ENCODE peak calls at places on chromosomes 3 and 15, in six cellular contexts. Z is choroid plexus epithelial cell, X is fibroblast of lung, M is left ventricle myocardium inferior, W is thoracic aorta, F is ovary. B is an unnamed sample.
A peak's percentile ranks its signal among the peaks of the same experiment; 100 is the strongest.

GRCh38 chr3:152696962-152697361 is 138.0 kb upstream of the P2RY1 start:
- DNase-seq in F (no peak), X (no peak), W (no peak), M (no peak), Z (no peak), B (no peak)

GRCh38 chr3:159726231-159726964 is 262.2 kb upstream of the IL12A start:
- DNase-seq in F (no peak), Z (peak; percentile 54), M (no peak), X (no peak), W (no peak), B (no peak)

GRCh38 chr15:98649996-98650870 is 1.9 kb downstream of the IGF1R start:
- DNase-seq in M (peak; percentile 54), W (no peak), X (peak; percentile 55), Z (peak; percentile 26), F (peak; percentile 65), B (no peak)

GRCh38 chr3:125512135-125512920 is 7.7 kb downstream of the SNX4 start:
- DNase-seq in W (no peak), F (no peak), X (peak; percentile 43), Z (peak; percentile 65), M (no peak), B (no peak)

GRCh38 chr3:184815046-184815930 is 3.3 kb downstream of the VPS8 start:
- DNase-seq in X (peak; percentile 91), Z (peak; percentile 89), F (no peak), M (no peak), W (no peak), B (peak; percentile 37)

GRCh38 chr3:101261506-101261905 is 58.9 kb downstream of the IMPG2 start:
- DNase-seq in W (no peak), M (no peak), Z (peak; percentile 47), X (peak; percentile 22), F (no peak), B (peak; percentile 55)

GRCh38 chr15:54099010-54099409 is 120.8 kb downstream of the UNC13C start:
- DNase-seq in Z (no peak), X (no peak), F (no peak), W (no peak), M (no peak), B (no peak)

GRCh38 chr3:33453331-33453761 is 13.1 kb upstream of the UBP1 start:
- DNase-seq in M (no peak), W (no peak), X (no peak), F (no peak), Z (no peak), B (no peak)

GRCh38 chr3:111246967-111247760 is 175.5 kb downstream of the NECTIN3 start:
- DNase-seq in X (peak; percentile 33), Z (peak; percentile 95), F (no peak), M (no peak), W (no peak), B (peak; percentile 83)

GRCh38 chr3:73813291-73813977 is 188.7 kb upstream of the PDZRN3 start:
- DNase-seq in F (no peak), X (peak; percentile 73), Z (peak; percentile 63), W (no peak), M (no peak), B (no peak)

GRCh38 chr15:66842710-66843441 is 140.8 kb downstream of the SMAD6 start:
- DNase-seq in M (peak; percentile 80), X (peak; percentile 87), F (peak; percentile 84), W (peak; percentile 46), Z (peak; percentile 81), B (no peak)

GRCh38 chr15:51367322-51367976 is 26.0 kb downstream of the GLDN start:
- DNase-seq in X (no peak), W (no peak), Z (peak; percentile 13), M (no peak), F (no peak), B (no peak)

GRCh38 chr3:189498995-189499704 is 132.0 kb upstream of the TP63 start:
- DNase-seq in F (no peak), Z (no peak), W (no peak), M (no peak), X (no peak), B (no peak)

GRCh38 chr15:98853593-98854420 is 153.8 kb downstream of the PGPEP1L start:
- DNase-seq in M (no peak), W (no peak), X (peak; percentile 46), Z (peak; percentile 32), F (no peak), B (no peak)

GRCh38 chr3:30554317-30554690 is 52.1 kb upstream of the TGFBR2 start:
- DNase-seq in Z (no peak), M (no peak), X (no peak), W (no peak), F (no peak), B (no peak)

GRCh38 chr15:26200427-26200826 is 337.3 kb upstream of the ATP10A start:
- DNase-seq in W (no peak), Z (no peak), M (no peak), X (no peak), F (no peak), B (no peak)

GRCh38 chr3:108047987-108048386 is 42.8 kb downstream of the CD47 start:
- DNase-seq in M (no peak), X (no peak), F (no peak), W (no peak), Z (no peak), B (no peak)

GRCh38 chr3:63625161-63625560 is 27.3 kb upstream of the SNTN start:
- DNase-seq in X (peak; percentile 68), M (no peak), Z (peak; percentile 82), W (no peak), F (no peak), B (peak; percentile 84)

GRCh38 chr3:105293441-105293840 is 73.3 kb upstream of the ALCAM start:
- DNase-seq in W (no peak), F (no peak), M (no peak), Z (no peak), X (no peak), B (no peak)

GRCh38 chr3:100001514-100002270 is 112.6 kb downstream of the FILIP1L start:
- DNase-seq in W (no peak), X (no peak), M (no peak), Z (no peak), F (no peak), B (no peak)

GRCh38 chr3:99997293-99997692 is 117.0 kb downstream of the FILIP1L start:
- DNase-seq in F (no peak), W (no peak), M (no peak), X (no peak), Z (no peak), B (no peak)

GRCh38 chr3:100001083-100001482 is 113.2 kb downstream of the FILIP1L start:
- DNase-seq in Z (no peak), W (no peak), M (no peak), X (no peak), F (no peak), B (no peak)

GRCh38 chr3:100002599-100003350 is 111.5 kb downstream of the FILIP1L start:
- DNase-seq in W (no peak), M (no peak), X (peak; percentile 74), F (no peak), Z (peak; percentile 86), B (peak; percentile 82)

DNA sequence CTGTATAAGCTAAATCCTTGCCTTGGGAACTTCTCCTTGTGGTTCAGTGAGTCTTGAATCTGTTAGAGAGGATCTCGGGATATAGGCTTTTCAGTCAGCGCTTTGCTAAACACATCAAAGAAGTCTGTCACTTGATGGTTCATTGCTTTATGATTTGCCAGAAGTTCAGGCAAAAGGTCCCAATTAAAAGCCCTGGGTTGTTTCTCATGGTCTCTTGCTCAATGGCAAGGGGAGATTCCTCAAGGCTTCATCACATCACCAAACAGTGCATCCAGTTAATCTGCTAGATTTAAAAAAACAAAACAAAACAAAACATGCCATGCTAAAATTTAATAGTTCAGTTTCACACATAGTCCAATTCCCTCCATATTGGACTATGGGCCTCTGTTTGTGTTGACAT is 114.8 kb downstream of the FILIP1L start:
- DNase-seq in M (no peak), Z (peak; percentile 24), X (peak; percentile 11), F (no peak), W (no peak), B (peak; percentile 45)
- TF ChIP-seq CTCF in M (no peak), Z (no peak), X (no peak), F (no peak), W (no peak), B (no peak)

GRCh38 chr3:41202834-41203345 is 3.6 kb downstream of the CTNNB1 start:
- DNase-seq in F (no peak), X (peak; percentile 70), Z (peak; percentile 69), M (no peak), W (no peak), B (peak; percentile 7)

GRCh38 chr3:41205591-41205990 is 6.3 kb downstream of the CTNNB1 start:
- DNase-seq in W (no peak), X (no peak), F (no peak), M (no peak), Z (no peak), B (no peak)

GRCh38 chr3:41207355-41207754 is 8.1 kb downstream of the CTNNB1 start:
- DNase-seq in W (no peak), Z (no peak), X (no peak), F (no peak), M (no peak), B (no peak)

GRCh38 chr3:41202075-41202833 is 2.9 kb downstream of the CTNNB1 start:
- DNase-seq in W (no peak), F (no peak), M (no peak), X (no peak), Z (no peak), B (no peak)

DNA sequence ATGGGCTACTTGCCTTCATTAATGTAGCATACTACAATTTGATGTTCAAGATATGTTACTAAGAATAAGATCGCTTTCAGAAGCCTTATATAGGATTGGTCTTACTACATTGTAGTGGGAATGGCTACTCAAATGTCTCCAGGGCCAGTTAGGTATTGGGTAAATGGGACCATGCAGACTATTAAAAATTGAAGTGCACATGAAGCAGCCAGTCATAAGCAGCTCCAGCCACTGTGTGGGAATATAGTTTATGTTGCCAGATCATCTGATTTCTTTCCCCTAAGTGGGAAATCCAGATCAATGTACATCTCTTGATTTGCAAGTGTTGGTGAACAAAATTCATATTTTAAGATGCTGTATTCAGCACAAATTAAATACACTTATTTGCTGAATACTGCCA is 5.1 kb downstream of the CTNNB1 start:
- DNase-seq in F (no peak), Z (no peak), W (no peak), X (no peak), M (no peak), B (no peak)
- H3K4me3 ChIP-seq in F (peak overlapping the region; percentile 9), Z (no peak overlapping the region), W (no peak overlapping the region), X (no peak overlapping the region), M (peak overlapping the region; percentile 84), B (no peak overlapping the region)

GRCh38 chr3:86996261-86996955 is 5.5 kb upstream of the VGLL3 start:
- DNase-seq in M (no peak), F (no peak), W (no peak), X (no peak), Z (peak; percentile 86), B (no peak)
- TF ChIP-seq CTCF in M (no peak), F (no peak), W (no peak), X (no peak), Z (no peak), B (no peak)

DNA sequence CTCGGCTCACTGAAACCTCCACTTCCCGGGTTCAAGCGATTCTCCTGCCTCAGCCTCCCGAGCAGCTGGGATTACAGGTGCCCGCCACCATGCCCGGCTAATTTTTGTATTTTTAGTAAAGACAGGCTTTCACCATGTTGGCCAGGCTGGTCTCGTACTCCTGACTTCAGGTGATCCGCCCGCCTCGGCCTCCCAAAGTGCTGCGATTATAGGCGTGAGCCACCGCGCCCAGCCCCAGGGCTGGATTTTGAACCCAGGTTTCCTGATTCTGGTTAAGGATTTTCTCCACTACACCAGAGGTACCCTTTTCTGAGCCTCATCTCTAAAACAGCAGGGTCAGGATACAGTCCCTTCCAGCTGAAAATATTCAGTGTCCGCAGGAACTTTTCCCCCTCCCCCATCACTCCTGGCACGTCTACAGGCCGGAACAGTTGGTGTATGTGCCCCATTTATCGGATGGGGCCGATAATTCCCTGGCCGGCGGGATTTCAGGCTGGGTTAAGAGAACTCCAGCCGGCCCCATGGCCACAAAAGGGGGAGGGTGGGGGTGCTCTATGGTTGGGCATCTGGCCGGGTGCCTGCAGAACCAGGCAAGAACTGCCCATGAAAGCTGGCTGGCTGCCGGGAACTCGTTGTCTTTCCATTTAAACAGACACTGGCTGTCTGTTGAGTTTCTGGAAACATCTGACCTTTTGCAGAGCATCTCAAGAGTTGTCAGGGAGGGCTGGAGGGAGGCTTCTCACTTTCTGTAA is 26.8 kb upstream of the SEMA4B start:
- DNase-seq in M (peak; percentile 92), W (peak; percentile 55), F (peak; percentile 86), X (peak; percentile 48), Z (peak; percentile 64), B (no peak)
- H3K4me3 ChIP-seq in M (peak overlapping the region; percentile 48), W (peak overlapping the region; percentile 60), F (no peak overlapping the region), X (no peak overlapping the region), Z (peak overlapping the region; percentile 18), B (no peak overlapping the region)